ENCODE peak calls at places on chromosomes 13 and 19, in seven cellular contexts. P is naive thymus-derived CD4-positive, alpha-beta T cell; E is GM23338; H is cardiac muscle cell; M is aorta; Z is tibial artery; A is dorsolateral prefrontal cortex. Y is an unnamed sample. For H3K27me3, the result is how much of the 10 kb centered on the place peaks cover.

GRCh38 chr13:26460652-26461051 is 96.8 kb upstream of the WASF3 start:
- DNase-seq in P (no peak), E (no peak), H (peak), M (no peak), Z (no peak), A (no peak), Y (peak)

GRCh38 chr19:10269333-10270179 is 1.4 kb upstream of the ICAM1 start:
- DNase-seq in P (peak), E (peak), H (peak), M (peak), Z (peak), A (peak), Y (peak)

GRCh38 chr13:77375554-77375953 is 48.7 kb upstream of the MYCBP2 start:
- DNase-seq in P (no peak), E (no peak), H (no peak), M (no peak), Z (no peak), A (no peak), Y (no peak)

GRCh38 chr19:40702337-40703012 is 12.0 kb upstream of the NUMBL start:
- DNase-seq in P (no peak), E (peak), H (peak), M (no peak), Z (no peak), A (no peak), Y (no peak)

GRCh38 chr19:35549174-35549788 is 3.9 kb downstream of the TMEM147 start:
- DNase-seq in P (peak), E (peak), H (peak), M (no peak), Z (no peak), A (no peak), Y (peak)

GRCh38 chr13:91745962-91746361 is 347.5 kb downstream of the GPC5 start:
- DNase-seq in P (no peak), E (no peak), H (no peak), M (no peak), Z (no peak), A (no peak), Y (no peak)

GRCh38 chr13:102680133-102680717 is 14.6 kb downstream of the METTL21C start:
- DNase-seq in P (no peak), E (no peak), H (no peak), M (no peak), Z (no peak), A (no peak), Y (no peak)

GRCh38 chr19:18743281-18743825 is 47.8 kb downstream of the COMP start:
- DNase-seq in P (no peak), E (no peak), H (peak), M (no peak), Z (no peak), A (no peak), Y (peak)

GRCh38 chr13:113624235-113624587 is 33.8 kb downstream of the ATP4B start:
- DNase-seq in P (no peak), E (no peak), H (no peak), M (peak), Z (no peak), A (no peak), Y (no peak)

GRCh38 chr19:17404015-17404414 is 1.4 kb downstream of the BST2 start:
- DNase-seq in P (no peak), E (peak), H (no peak), M (no peak), Z (no peak), A (no peak), Y (no peak)

GRCh38 chr13:99973786-99974185 is 2.2 kb upstream of the ZIC5 start:
- DNase-seq in P (no peak), E (no peak), H (no peak), M (no peak), Z (no peak), A (no peak), Y (no peak)

GRCh38 chr13:99972190-99972731 is 694 bp upstream of the ZIC5 start:
- DNase-seq in P (no peak), E (peak), H (no peak), M (no peak), Z (no peak), A (no peak), Y (no peak)

GRCh38 chr13:99971576-99972189 is at the start of gene ZIC5:
- DNase-seq in P (no peak), E (peak), H (no peak), M (no peak), Z (no peak), A (no peak), Y (no peak)

GRCh38 chr13:99974296-99974938 is 2.9 kb upstream of the ZIC5 start:
- DNase-seq in P (no peak), E (peak), H (no peak), M (no peak), Z (no peak), A (no peak), Y (no peak)

GRCh38 chr13:99973163-99973785 is 1.7 kb upstream of the ZIC5 start:
- DNase-seq in P (no peak), E (no peak), H (no peak), M (no peak), Z (no peak), A (no peak), Y (no peak)
- H3K27me3 ChIP-seq in P (half or more), E (half or more), H (half or more), M (under half), Z (under half), A (half or more), Y (under half)

GRCh38 chr13:50842711-50843255 is 709 bp downstream of the DLEU7 start:
- DNase-seq in P (no peak), E (peak), H (no peak), M (no peak), Z (no peak), A (no peak), Y (no peak)
- H3K4me3 ChIP-seq in P (no peak), E (peak), H (peak), M (no peak), Z (peak), A (peak), Y (peak)

GRCh38 chr19:45505151-45505995 is 1.9 kb upstream of the VASP start:
- DNase-seq in P (no peak), E (no peak), H (peak), M (no peak), Z (no peak), A (no peak), Y (peak)
- H3K27ac ChIP-seq in P (peak), E (peak), H (peak), M (no peak), Z (no peak), A (no peak), Y (peak)

DNA sequence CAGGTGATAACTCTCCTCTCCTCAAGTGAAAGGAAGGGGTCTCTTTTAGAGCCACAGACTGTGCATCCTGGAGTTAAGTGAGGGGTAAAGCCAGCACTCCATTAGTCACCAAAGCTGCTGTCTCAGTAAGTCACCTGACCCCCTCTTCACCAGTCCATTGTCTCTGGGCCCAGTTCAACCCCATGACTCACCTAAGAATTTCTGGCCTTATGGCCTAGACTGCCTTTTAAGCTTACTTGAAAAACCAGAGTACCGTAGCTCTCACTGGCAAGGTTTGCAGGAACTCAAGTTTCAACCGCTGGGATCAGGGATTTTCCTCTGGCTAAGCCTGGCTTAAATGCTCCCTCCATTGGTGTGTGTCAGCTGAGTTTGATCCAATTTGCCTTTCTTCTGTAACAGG is 23.4 kb upstream of the EID2 start:
- DNase-seq in P (no peak), E (peak), H (peak), M (no peak), Z (no peak), A (no peak), Y (peak)
- H3K27me3 ChIP-seq in P (under half), E (under half), H (under half), M (under half), Z (under half), A (under half), Y (under half)

DNA sequence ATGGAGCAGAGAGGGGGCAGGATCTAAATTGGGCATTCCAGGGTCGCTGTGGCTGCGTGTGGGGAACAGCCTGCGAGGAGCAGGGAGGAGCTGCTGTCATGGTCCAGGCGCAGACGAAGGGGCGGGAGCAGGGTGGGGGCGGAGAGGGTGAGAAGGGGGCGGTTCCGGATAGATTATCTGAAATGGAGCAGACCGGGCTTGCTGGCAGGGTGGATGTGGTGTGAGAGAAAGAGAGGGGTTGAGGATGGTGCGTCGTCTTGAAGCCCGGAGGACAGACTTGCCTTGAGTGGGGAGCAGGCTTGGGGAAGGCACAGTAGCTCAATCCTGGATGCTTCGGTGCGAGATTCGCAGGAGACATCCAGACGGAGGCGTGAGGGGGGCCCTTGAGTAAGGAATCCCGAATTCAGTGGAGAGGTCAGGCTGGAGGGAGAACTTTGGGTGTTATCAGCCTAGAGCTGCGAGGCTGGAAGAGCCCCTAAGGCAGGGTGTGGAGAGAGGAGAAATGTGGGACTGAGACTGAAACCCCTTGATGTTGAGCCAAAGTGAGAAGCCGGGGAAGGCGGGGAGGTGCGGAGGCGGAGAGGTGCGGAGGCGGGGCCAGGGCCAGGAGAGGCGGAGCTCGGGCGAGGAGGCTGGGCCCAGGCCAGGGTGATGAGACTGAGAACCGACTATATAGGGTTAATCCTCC is 40.7 kb downstream of the DPF1 start:
- DNase-seq in P (no peak), E (peak), H (peak), M (no peak), Z (no peak), A (no peak), Y (peak)
- H3K4me3 ChIP-seq in P (no peak), E (peak), H (peak), M (no peak), Z (peak), A (no peak), Y (peak)

GRCh38 chr19:41869374-41869955 is 7.6 kb upstream of the CD79A start:
- DNase-seq in P (no peak), E (no peak), H (no peak), M (no peak), Z (no peak), A (no peak), Y (no peak)

GRCh38 chr19:41868989-41869300 is 8.1 kb upstream of the CD79A start:
- DNase-seq in P (no peak), E (no peak), H (no peak), M (no peak), Z (no peak), A (no peak), Y (no peak)

GRCh38 chr19:41871573-41872383 is 5.3 kb upstream of the CD79A start:
- DNase-seq in P (peak), E (peak), H (peak), M (no peak), Z (no peak), A (no peak), Y (no peak)

GRCh38 chr19:41872384-41872774 is 4.7 kb upstream of the CD79A start:
- DNase-seq in P (no peak), E (no peak), H (no peak), M (no peak), Z (no peak), A (no peak), Y (no peak)

DNA sequence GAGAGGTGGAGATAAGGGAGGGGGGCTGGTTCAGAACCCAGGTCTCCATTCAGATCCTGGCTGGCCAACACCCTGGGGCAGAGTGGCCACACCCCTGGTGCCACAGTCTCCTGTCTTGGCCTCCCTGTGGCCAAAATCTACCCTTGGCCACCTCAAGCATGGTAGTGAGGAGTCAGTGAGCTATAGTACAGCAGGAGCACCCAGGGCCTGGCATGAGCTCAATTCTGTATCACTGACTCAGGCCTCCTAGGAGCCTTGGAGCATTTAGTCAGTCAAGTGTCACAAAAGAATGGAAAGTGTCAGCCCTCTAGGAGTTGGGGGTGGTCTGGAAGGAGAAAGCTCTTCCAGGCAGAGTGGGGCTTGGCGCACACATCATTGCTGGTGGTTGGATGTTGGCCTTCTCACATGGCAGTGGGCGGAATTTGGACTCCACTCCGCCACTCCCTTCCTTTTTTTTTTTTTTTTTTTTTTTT is 6.6 kb upstream of the CD79A start:
- DNase-seq in P (no peak), E (no peak), H (peak), M (no peak), Z (no peak), A (no peak), Y (peak)
- H3K27ac ChIP-seq in P (peak), E (peak), H (peak), M (no peak), Z (no peak), A (no peak), Y (no peak)

GRCh38 chr19:54428323-54429175 is 13.3 kb downstream of the TTYH1 start:
- DNase-seq in P (no peak), E (no peak), H (no peak), M (peak), Z (no peak), A (no peak), Y (no peak)
- H3K27me3 ChIP-seq in P (under half), E (under half), H (under half), M (under half), Z (under half), A (under half), Y (under half)